ENCODE peak calls at places on chromosomes 12 and 14, in five cellular contexts. I, J, H, G and W are unnamed samples.

GRCh38 chr12:104740668-104741067 is 217.4 kb downstream of the SLC41A2 start:
- DNase-seq in I (no peak), J (no peak), H (no peak), G (peak; percentile 41), W (no peak)

GRCh38 chr12:43836455-43836989 is 641 bp downstream of the TMEM117 start:
- DNase-seq in I (no peak), J (no peak), H (no peak), G (no peak), W (no peak)

GRCh38 chr12:110001596-110001995 is 2.4 kb downstream of the ANKRD13A start:
- DNase-seq in I (no peak), J (no peak), H (no peak), G (no peak), W (no peak)

GRCh38 chr14:78107171-78107570 is 63.0 kb upstream of the NRXN3 start:
- DNase-seq in I (no peak), J (no peak), H (no peak), G (no peak), W (no peak)

GRCh38 chr12:54133663-54134375 is 55.0 kb downstream of the SMUG1 start:
- DNase-seq in I (no peak), J (no peak), H (no peak), G (no peak), W (no peak)

GRCh38 chr12:6613015-6613775 is 6.0 kb upstream of the CHD4 start:
- DNase-seq in I (peak; percentile 82), J (peak; percentile 45), H (no peak), G (peak; percentile 86), W (peak; percentile 79)

GRCh38 chr14:27427796-27428195 is 830.0 kb upstream of the NOVA1 start:
- DNase-seq in I (no peak), J (no peak), H (no peak), G (no peak), W (no peak)

GRCh38 chr14:73896521-73896920 is 9.9 kb downstream of the ZNF410 start:
- DNase-seq in I (no peak), J (no peak), H (no peak), G (no peak), W (no peak)

GRCh38 chr12:126914170-126914796 is 1352.7 kb upstream of the TMEM132C start:
- DNase-seq in I (no peak), J (no peak), H (no peak), G (no peak), W (no peak)

GRCh38 chr12:103441437-103442186 is 54.2 kb downstream of the C12orf42 start:
- DNase-seq in I (no peak), J (no peak), H (peak; percentile 49), G (peak; percentile 25), W (no peak)

GRCh38 chr12:34209259-34209835 is 187.1 kb downstream of the ALG10 start:
- DNase-seq in I (no peak), J (no peak), H (no peak), G (no peak), W (no peak)

GRCh38 chr12:77893918-77894317 is 63.2 kb downstream of the NAV3 start:
- DNase-seq in I (no peak), J (peak; percentile 87), H (no peak), G (peak; percentile 68), W (peak; percentile 74)

GRCh38 chr12:109549613-109550309 is 23.5 kb downstream of the MMAB start:
- DNase-seq in I (no peak), J (no peak), H (no peak), G (no peak), W (no peak)

GRCh38 chr14:24705840-24706239 is 71.8 kb upstream of the GZMB start:
- DNase-seq in I (no peak), J (no peak), H (peak; percentile 30), G (no peak), W (no peak)

GRCh38 chr12:62751844-62752155 is 183.2 kb downstream of the PPM1H start:
- DNase-seq in I (no peak), J (no peak), H (no peak), G (no peak), W (no peak)

GRCh38 chr14:90382491-90383125 is 14.2 kb upstream of the CALM1 start:
- DNase-seq in I (peak; percentile 74), J (peak; percentile 42), H (peak; percentile 17), G (peak; percentile 72), W (peak; percentile 69)

GRCh38 chr12:14260011-14260993 is 105.2 kb upstream of the ATF7IP start:
- DNase-seq in I (peak; percentile 92), J (peak; percentile 47), H (no peak), G (peak; percentile 91), W (peak; percentile 89)

GRCh38 chr14:90409209-90409730 is 12.4 kb downstream of the CALM1 start:
- DNase-seq in I (no peak), J (no peak), H (no peak), G (peak; percentile 39), W (no peak)

DNA sequence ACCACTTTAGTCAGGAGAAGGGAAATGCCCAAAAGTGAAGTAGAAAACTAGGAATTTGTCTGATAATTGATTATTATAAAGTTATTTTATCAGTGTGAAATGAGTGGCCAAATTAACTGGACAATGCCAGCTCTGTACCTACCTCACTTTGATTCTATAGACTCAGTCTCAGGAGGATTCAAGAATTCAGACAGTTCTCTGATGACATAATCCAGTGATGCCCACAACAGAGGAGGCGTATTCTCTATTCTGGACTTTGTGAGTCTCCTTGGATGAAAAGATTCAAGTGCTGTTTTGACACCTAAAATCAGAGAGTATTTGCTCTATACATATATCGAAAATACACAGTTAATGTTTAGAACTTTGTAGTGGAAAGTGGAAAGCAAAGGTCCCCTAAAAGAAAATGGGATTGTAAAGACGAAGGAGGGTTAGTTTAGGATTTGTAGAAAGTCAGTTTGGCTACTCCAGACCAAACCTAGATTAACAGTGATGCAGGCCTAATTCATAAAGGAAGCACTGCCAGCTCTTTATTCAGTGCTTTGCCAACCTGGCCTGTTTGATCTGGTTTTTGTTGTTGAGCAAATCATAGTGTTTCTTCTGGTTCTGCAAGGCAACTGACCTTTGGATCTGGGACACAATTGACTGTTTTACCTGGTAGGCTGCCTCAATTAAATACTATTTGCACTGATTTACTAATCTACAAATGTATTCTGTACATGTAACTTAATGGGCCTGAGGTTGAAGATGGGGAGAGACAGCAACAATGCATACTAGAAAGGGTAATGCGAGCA is 67.4 kb downstream of the DAD1 start:
- DNase-seq in I (no peak), J (no peak), H (no peak), G (no peak), W (peak; percentile 47)
- TF ChIP-seq POLR2AphosphoS5 in I (no peak), J (no peak), H (no peak), G (no peak), W (no peak)

GRCh38 chr12:121789800-121790748 is 3.4 kb downstream of the RHOF start:
- DNase-seq in I (no peak), J (no peak), H (peak; percentile 77), G (peak; percentile 87), W (peak; percentile 75)
- TF ChIP-seq POLR2A in I (no peak), J (no peak), H (no peak), G (peak; percentile 38), W (no peak)

GRCh38 chr14:54346257-54346656 is 50.5 kb upstream of the CDKN3 start:
- DNase-seq in I (no peak), J (no peak), H (no peak), G (no peak), W (no peak)

GRCh38 chr14:54344445-54344844 is 52.4 kb upstream of the CDKN3 start:
- DNase-seq in I (no peak), J (no peak), H (no peak), G (no peak), W (no peak)

GRCh38 chr14:54342806-54343205 is 54.0 kb upstream of the CDKN3 start:
- DNase-seq in I (no peak), J (no peak), H (no peak), G (no peak), W (no peak)

GRCh38 chr14:54347044-54347443 is 49.8 kb upstream of the CDKN3 start:
- DNase-seq in I (no peak), J (no peak), H (no peak), G (no peak), W (no peak)

DNA sequence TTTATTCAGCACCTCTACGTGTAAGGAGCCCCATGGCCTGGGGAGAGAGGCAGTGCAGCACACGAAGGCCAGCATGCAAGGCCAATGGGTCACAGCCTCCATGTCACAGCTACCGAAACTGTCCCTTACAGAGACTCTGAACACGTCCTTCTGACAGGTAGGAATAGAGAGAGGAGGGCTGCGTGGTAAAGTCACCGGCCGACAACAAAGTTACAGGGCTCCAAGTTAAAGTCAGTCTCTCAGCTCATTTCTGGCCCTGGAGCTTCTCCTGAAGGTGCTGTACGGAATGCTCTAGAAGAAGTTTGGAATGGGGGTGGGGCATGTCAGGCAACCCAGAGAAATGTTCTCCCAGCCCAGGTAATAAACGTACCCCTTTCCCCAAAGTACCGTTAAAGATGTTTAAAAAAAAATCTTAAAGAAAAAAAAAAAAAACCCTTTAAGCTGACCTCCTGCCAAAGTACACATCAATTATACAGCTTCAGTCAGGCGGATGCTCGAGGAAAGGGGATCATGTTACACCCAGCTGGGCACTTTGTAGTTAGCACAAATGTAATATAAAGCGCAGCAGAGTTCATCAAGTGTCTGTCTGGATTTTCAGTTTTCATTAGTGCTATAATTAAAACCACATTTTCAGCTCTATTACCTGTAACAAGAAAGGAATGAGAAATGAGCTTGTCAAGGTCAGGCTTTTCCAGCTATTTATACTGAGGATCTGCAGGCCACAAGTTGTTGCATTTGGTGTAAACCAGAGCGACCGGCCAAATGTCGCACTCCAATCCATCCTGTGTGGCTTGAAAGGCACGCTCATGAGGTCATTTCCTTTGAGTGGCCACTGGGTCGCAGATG is 53.3 kb upstream of the CDKN3 start:
- DNase-seq in I (no peak), J (no peak), H (no peak), G (no peak), W (no peak)
- TF ChIP-seq POLR2AphosphoS5 in I (no peak), J (no peak), H (no peak), G (no peak), W (no peak)

GRCh38 chr14:63855272-63855671 is 2.5 kb downstream of the SYNE2 start:
- DNase-seq in I (no peak), J (no peak), H (no peak), G (no peak), W (no peak)

GRCh38 chr14:63853831-63854293 is 1.1 kb downstream of the SYNE2 start:
- DNase-seq in I (peak; percentile 67), J (no peak), H (no peak), G (peak; percentile 70), W (peak; percentile 65)

GRCh38 chr14:63852271-63852816 is 460 bp upstream of the SYNE2 start:
- DNase-seq in I (no peak), J (no peak), H (no peak), G (no peak), W (no peak)

GRCh38 chr14:63854330-63854729 is 1.5 kb downstream of the SYNE2 start:
- DNase-seq in I (no peak), J (no peak), H (no peak), G (no peak), W (no peak)

DNA sequence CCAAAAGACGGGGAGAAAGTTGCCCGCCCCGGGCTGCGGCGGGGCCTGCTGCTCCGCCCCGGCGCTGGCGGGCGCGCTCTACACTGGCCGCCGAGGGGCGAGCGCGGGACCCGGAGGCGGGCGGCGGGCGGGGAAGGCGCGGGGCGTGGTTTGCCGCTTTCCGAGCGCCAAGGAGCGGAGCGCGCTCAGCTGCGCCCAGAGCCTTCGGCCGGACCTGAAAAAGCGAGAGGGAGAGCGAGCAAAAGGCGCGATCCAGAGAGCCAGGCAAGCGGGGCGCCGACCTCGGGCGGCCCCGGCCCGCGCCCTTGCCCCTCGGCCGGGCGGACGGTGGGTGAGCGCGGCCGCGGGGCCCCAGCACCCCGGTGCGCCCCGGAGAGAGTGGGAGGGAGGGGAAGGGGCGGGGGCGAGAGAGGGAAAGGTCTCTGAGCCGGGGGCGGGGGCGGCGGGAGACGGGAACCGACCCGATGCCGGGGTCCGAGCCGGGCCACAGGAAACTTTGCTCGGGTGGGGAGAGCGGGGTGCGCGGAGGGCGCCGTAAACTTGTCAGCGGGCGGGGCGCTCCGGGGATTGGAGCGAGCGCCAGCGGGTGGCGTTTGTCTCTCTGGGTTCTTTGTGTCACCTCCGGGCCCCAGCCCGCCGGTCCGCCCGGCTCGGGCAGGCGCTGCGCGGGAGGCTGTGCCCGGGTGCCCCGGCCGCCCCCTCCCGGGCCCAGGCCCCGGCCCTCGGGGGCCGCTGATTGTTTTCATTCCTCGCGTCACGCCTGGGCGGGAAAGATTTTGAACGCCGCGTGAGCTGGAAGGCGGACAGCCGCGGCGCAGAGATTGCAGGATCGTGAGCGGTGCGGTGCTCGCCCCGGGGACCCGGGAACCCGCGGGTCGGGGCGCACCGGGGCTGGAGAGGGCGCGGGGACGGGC is at the start of gene SYNE2:
- DNase-seq in I (peak; percentile 75), J (no peak), H (peak; percentile 86), G (peak; percentile 86), W (peak; percentile 85)
- TF ChIP-seq POLR2A in I (no peak), J (no peak), H (no peak), G (peak; percentile 29), W (no peak)